ENCODE peak calls at places on chromosomes 2 and 18, in seven cellular contexts. R, B, A, K, M, X and D are unnamed samples.

GRCh38 chr2:110678457-110679336 is 834 bp upstream of the BUB1 start:
- DNase-seq in R (no peak), B (peak), A (peak), K (no peak), M (peak), X (no peak), D (peak)

GRCh38 chr2:38653715-38654494 is 12.0 kb upstream of the GALM start:
- DNase-seq in R (no peak), B (peak), A (no peak), K (peak), M (no peak), X (peak), D (no peak)

GRCh38 chr18:55522011-55522410 is 66.0 kb downstream of the TCF4 start:
- DNase-seq in R (no peak), B (peak), A (no peak), K (no peak), M (no peak), X (no peak), D (no peak)

GRCh38 chr2:111640480-111640879 is 243.5 kb downstream of the ANAPC1 start:
- DNase-seq in R (no peak), B (no peak), A (no peak), K (no peak), M (no peak), X (no peak), D (no peak)

GRCh38 chr2:86274265-86274917 is 63.0 kb downstream of the REEP1 start:
- DNase-seq in R (no peak), B (peak), A (no peak), K (peak), M (no peak), X (no peak), D (no peak)

GRCh38 chr2:133062946-133063345 is 392.9 kb upstream of the LYPD1 start:
- DNase-seq in R (no peak), B (no peak), A (no peak), K (no peak), M (no peak), X (no peak), D (no peak)

GRCh38 chr18:26190506-26190905 is 35.7 kb upstream of the TAF4B start:
- DNase-seq in R (no peak), B (no peak), A (no peak), K (peak), M (no peak), X (no peak), D (no peak)

GRCh38 chr2:66601624-66602023 is 166.7 kb downstream of the MEIS1 start:
- DNase-seq in R (no peak), B (no peak), A (no peak), K (no peak), M (no peak), X (no peak), D (no peak)

GRCh38 chr2:72745679-72746368 is 80.0 kb downstream of the EXOC6B start:
- DNase-seq in R (no peak), B (peak), A (peak), K (no peak), M (no peak), X (peak), D (no peak)

GRCh38 chr18:9048808-9049494 is 53.5 kb upstream of the NDUFV2 start:
- DNase-seq in R (no peak), B (no peak), A (no peak), K (no peak), M (no peak), X (no peak), D (no peak)

GRCh38 chr2:128305555-128306080 is 13.1 kb downstream of the HS6ST1 start:
- DNase-seq in R (no peak), B (no peak), A (no peak), K (no peak), M (peak), X (no peak), D (peak)

GRCh38 chr18:58009166-58009565 is 34.9 kb upstream of the NEDD4L start:
- DNase-seq in R (no peak), B (no peak), A (no peak), K (no peak), M (no peak), X (no peak), D (no peak)

GRCh38 chr2:146576301-146576700 is 1268.5 kb upstream of the ACVR2A start:
- DNase-seq in R (no peak), B (no peak), A (no peak), K (no peak), M (no peak), X (no peak), D (no peak)

GRCh38 chr18:13366977-13367892 is 148.7 kb downstream of the LDLRAD4 start:
- DNase-seq in R (no peak), B (no peak), A (no peak), K (no peak), M (no peak), X (no peak), D (no peak)

GRCh38 chr2:240420206-240420899 is 15.1 kb upstream of the GPC1 start:
- DNase-seq in R (no peak), B (no peak), A (no peak), K (no peak), M (no peak), X (no peak), D (no peak)

GRCh38 chr2:37784759-37785149 is 113.3 kb upstream of the CDC42EP3 start:
- DNase-seq in R (no peak), B (no peak), A (no peak), K (no peak), M (no peak), X (no peak), D (no peak)

GRCh38 chr2:200616193-200616592 is 30.4 kb downstream of the AOX1 start:
- DNase-seq in R (no peak), B (no peak), A (no peak), K (no peak), M (no peak), X (no peak), D (no peak)

GRCh38 chr2:10864888-10865551 is 46.7 kb upstream of the KCNF1 start:
- DNase-seq in R (no peak), B (no peak), A (no peak), K (peak), M (peak), X (no peak), D (peak)

GRCh38 chr2:19321946-19322345 is 36.5 kb downstream of the OSR1 start:
- DNase-seq in R (no peak), B (no peak), A (no peak), K (no peak), M (no peak), X (peak), D (no peak)

GRCh38 chr2:165016772-165017411 is 61.6 kb upstream of the SLC38A11 start:
- DNase-seq in R (no peak), B (peak), A (peak), K (no peak), M (no peak), X (peak), D (peak)

GRCh38 chr2:143489135-143489534 is 359.9 kb downstream of the ARHGAP15 start:
- DNase-seq in R (no peak), B (no peak), A (no peak), K (no peak), M (no peak), X (no peak), D (no peak)

GRCh38 chr2:215038411-215038810 is 100.0 kb downstream of the ABCA12 start:
- DNase-seq in R (no peak), B (no peak), A (no peak), K (no peak), M (no peak), X (no peak), D (no peak)

GRCh38 chr2:61179701-61180639 is 18.0 kb downstream of the C2orf74 start:
- DNase-seq in R (no peak), B (peak), A (peak), K (no peak), M (no peak), X (no peak), D (no peak)

GRCh38 chr18:62506495-62507143 is 16.2 kb upstream of the ZCCHC2 start:
- DNase-seq in R (no peak), B (no peak), A (no peak), K (no peak), M (no peak), X (no peak), D (no peak)

GRCh38 chr18:11110509-11110908 is 38.9 kb downstream of the PIEZO2 start:
- DNase-seq in R (no peak), B (no peak), A (no peak), K (no peak), M (no peak), X (no peak), D (no peak)

GRCh38 chr18:49813071-49813320 is 337 bp downstream of the ACAA2 start:
- DNase-seq in R (no peak), B (peak), A (no peak), K (no peak), M (peak), X (peak), D (no peak)

GRCh38 chr18:79802298-79802697 is 4.6 kb downstream of the KCNG2 start:
- DNase-seq in R (no peak), B (no peak), A (no peak), K (no peak), M (no peak), X (no peak), D (no peak)

GRCh38 chr18:70151554-70152130 is 53.8 kb downstream of the RTTN start:
- DNase-seq in R (no peak), B (peak), A (no peak), K (no peak), M (no peak), X (no peak), D (no peak)

GRCh38 chr18:22167471-22168151 is 1.8 kb upstream of the GATA6 start:
- DNase-seq in R (no peak), B (no peak), A (peak), K (no peak), M (no peak), X (no peak), D (no peak)

GRCh38 chr2:239949079-239949478 is 76.1 kb downstream of the NDUFA10 start:
- DNase-seq in R (no peak), B (no peak), A (no peak), K (no peak), M (no peak), X (no peak), D (no peak)

GRCh38 chr2:63853527-63854310 is 12.0 kb downstream of the UGP2 start:
- DNase-seq in R (no peak), B (no peak), A (no peak), K (no peak), M (no peak), X (peak), D (no peak)

GRCh38 chr18:23825978-23826405 is 136.7 kb downstream of the LAMA3 start:
- DNase-seq in R (no peak), B (no peak), A (no peak), K (no peak), M (no peak), X (no peak), D (no peak)
- TF ChIP-seq POLR2AphosphoS5 in R (no peak), B (no peak), A (no peak), K (no peak), M (no peak), X (no peak), D (no peak)

DNA sequence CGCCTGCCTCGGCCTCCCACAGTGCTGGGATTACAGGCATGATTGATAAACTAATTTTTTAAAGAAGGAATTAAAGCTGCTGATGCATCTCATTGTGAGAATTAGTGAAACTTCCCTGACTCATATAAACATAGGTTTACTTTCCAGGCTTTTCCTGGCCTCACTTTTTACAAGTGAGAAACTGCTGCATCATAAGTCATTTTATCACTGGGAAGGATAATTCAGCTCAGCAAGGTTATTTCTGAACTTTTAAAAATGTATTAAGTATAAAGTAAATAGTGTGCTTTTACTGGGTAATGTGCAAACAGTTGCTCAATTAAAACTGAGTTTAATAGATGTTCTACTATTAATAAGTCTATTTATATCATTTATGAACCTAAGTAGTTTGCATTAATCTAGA is 1130.3 kb upstream of the CDH2 start:
- DNase-seq in R (no peak), B (no peak), A (no peak), K (no peak), M (no peak), X (no peak), D (no peak)
- TF ChIP-seq TAF1 in R (no peak), B (no peak), A (no peak), K (no peak), M (no peak), X (no peak), D (no peak)

GRCh38 chr2:212958757-212959295 is 192.6 kb downstream of the IKZF2 start:
- DNase-seq in R (no peak), B (no peak), A (no peak), K (no peak), M (no peak), X (no peak), D (no peak)

GRCh38 chr2:212957184-212957583 is 194.2 kb downstream of the IKZF2 start:
- DNase-seq in R (no peak), B (no peak), A (no peak), K (no peak), M (no peak), X (no peak), D (no peak)

GRCh38 chr2:212956665-212957064 is 194.7 kb downstream of the IKZF2 start:
- DNase-seq in R (no peak), B (no peak), A (no peak), K (no peak), M (no peak), X (no peak), D (no peak)

GRCh38 chr2:212958133-212958532 is 193.3 kb downstream of the IKZF2 start:
- DNase-seq in R (no peak), B (no peak), A (no peak), K (no peak), M (no peak), X (no peak), D (no peak)

DNA sequence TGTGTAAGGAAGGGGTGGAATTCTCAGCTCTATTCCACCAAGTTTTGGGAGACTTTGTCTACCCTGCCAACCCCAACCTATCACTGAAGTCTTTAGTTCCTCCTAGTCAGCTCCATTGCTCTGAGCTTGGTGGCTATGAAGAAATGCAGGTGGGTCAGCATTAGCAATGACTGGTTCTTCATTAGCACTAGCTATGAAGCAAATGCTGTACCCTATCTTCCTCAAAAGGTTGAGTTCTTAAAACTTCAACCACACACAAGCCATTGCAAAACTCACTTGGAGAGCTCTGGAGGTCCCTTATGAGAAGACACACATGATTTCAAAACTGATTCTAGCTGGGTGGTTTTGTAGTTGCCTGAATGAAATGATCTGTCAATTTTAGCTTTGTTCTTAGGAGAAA is 193.8 kb downstream of the IKZF2 start:
- DNase-seq in R (no peak), B (no peak), A (no peak), K (no peak), M (no peak), X (no peak), D (no peak)
- TF ChIP-seq POLR2AphosphoS5 in R (no peak), B (no peak), A (no peak), K (no peak), M (no peak), X (no peak), D (no peak)

DNA sequence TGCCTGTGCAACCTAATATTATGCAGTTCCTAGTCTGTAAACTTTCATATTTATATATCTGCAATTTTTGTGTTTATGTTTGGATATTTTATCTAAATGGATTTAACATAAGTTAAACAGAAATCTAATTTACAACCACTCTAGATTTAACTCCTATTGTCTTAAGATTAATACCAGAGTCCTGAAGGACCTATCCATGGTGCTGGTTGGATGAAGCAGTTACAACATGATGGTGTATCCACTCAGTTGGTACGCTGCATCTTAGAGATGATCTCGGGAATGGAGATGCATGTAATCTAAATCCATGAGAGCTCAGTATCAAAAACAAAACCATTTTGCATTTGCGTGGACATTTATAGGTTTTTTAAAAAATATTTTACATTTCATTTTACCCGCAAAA is 745.9 kb upstream of the SLC8A1 start:
- DNase-seq in R (no peak), B (no peak), A (no peak), K (no peak), M (no peak), X (no peak), D (no peak)
- TF ChIP-seq TAF1 in R (no peak), B (no peak), A (no peak), K (no peak), M (no peak), X (no peak), D (no peak)

GRCh38 chr2:29113027-29113686 is 2.1 kb upstream of the CLIP4 start:
- DNase-seq in R (no peak), B (no peak), A (no peak), K (no peak), M (no peak), X (peak), D (no peak)

GRCh38 chr2:29115797-29116781 is 874 bp downstream of the CLIP4 start:
- DNase-seq in R (no peak), B (no peak), A (peak), K (peak), M (no peak), X (no peak), D (no peak)

GRCh38 chr2:29114514-29114840 is 738 bp upstream of the CLIP4 start:
- DNase-seq in R (no peak), B (no peak), A (peak), K (no peak), M (no peak), X (no peak), D (no peak)

GRCh38 chr2:29113891-29114321 is 1.3 kb upstream of the CLIP4 start:
- DNase-seq in R (no peak), B (peak), A (peak), K (no peak), M (no peak), X (no peak), D (no peak)

GRCh38 chr2:29114841-29115609 is at the start of gene CLIP4:
- DNase-seq in R (no peak), B (no peak), A (peak), K (no peak), M (peak), X (no peak), D (peak)
- TF ChIP-seq POLR2AphosphoS5 in R (no peak), B (no peak), A (no peak), K (no peak), M (no peak), X (no peak), D (no peak)

GRCh38 chr2:88680266-88680902 is 11.1 kb upstream of the RPIA start:
- DNase-seq in R (no peak), B (no peak), A (no peak), K (no peak), M (no peak), X (peak), D (no peak)
- TF ChIP-seq TAF1 in R (no peak), B (no peak), A (no peak), K (no peak), M (no peak), X (no peak), D (no peak)

DNA sequence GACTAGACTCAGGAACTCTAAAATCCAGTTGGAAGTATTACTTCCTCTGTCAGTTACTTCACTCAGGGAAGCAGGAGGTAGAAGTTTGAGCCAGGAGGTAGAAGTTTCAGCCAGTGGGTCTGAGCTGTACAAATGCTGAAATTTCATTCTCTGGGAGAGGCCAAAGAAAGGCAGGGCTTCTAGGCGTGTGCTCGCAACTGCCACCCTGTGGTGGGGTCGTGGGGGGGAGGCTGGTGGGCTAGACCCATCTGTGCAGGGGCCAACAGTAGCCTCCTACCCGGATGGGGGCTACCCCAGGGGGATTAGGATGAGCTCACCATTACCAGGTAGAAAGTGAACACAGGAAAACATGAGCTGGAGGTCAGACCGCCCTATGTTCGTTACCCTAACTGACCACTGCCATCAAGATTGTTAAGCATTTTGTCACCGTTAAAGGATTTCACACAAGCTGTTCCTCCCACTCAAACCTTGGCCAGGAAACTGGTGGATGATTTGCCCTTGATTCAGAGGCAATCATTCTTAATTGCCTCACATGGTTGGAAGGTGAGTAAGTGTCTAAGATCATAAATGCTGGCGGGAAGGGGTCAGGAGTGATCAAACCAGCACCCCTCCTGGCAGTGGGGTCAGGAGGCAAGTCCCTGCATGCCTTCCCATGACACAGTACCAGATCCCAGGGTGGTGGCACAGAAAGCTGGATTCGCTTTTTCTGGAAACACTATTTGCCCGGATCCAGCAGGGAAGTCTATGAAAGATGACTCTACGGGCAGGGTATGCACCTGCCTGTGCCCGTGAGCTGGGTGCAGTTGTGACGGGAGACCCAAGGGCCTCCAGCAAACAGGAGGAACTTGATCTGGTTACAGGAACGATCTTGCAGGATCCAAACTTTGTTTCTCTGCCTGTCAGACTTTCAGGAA is 5.2 kb upstream of the FHL2 start:
- DNase-seq in R (no peak), B (peak), A (no peak), K (no peak), M (no peak), X (no peak), D (no peak)
- TF ChIP-seq POLR2AphosphoS5 in R (no peak), B (no peak), A (no peak), K (no peak), M (no peak), X (no peak), D (no peak)

GRCh38 chr2:135246856-135247255 is 194.8 kb downstream of the RAB3GAP1 start:
- DNase-seq in R (no peak), B (no peak), A (no peak), K (no peak), M (no peak), X (no peak), D (no peak)
- TF ChIP-seq TAF1 in R (no peak), B (no peak), A (no peak), K (no peak), M (no peak), X (no peak), D (no peak)

DNA sequence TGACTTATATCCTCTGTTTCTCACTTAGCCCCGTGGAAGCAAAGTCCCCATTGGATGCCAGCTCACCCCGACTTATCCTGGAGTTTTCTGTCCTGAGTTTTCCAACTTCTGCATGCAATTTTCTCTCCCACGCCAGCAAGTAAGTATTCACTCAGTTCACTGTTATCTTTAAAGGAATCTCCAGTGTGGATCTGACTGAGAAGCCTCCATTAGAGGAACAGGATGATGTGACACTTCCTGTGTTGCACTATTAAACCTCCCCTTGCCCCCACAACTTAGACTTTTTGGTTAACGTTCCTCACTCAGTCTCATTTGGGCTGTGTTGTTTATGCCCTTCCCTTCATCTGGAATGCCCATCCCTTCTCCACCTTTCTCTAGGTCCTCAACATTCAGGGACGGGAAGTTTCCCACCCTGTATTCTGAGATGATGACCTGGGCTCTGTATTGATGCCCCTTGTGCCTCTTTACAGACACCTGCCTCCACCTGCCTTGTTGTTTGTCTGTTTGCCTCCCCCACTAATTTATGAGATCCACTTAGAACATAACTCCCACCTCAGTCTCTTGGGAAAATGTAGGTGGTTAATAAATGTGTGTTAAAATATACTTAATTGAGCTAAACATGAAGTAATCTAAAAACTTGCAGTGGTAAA is 536.1 kb upstream of the RAB6C start:
- DNase-seq in R (no peak), B (no peak), A (no peak), K (no peak), M (no peak), X (no peak), D (no peak)
- TF ChIP-seq POLR2AphosphoS5 in R (no peak), B (no peak), A (no peak), K (no peak), M (no peak), X (no peak), D (no peak)